ENCODE peak calls at places on chromosomes 1 and 21, in nine cellular contexts. D is D341Med, J is keratinocyte, V is T-cell, N is A549, M is nucleus accumbens, P is H4, O is hippocampal formation, F is HEK293T. B is an unnamed sample.

GRCh38 chr1:229087339-229087738 is 183.6 kb upstream of the RAB4A start:
- DNase-seq in V (no peak), N (no peak), P (no peak), M (no peak), F (no peak), J (no peak), D (no peak), O (no peak), B (no peak)

GRCh38 chr1:65065535-65066378 is 82.2 kb upstream of the AK4 start:
- DNase-seq in F (peak), O (no peak), M (peak), J (no peak), N (peak), V (no peak), D (no peak), P (no peak), B (peak)

GRCh38 chr1:119771016-119771415 is 2.3 kb upstream of the HMGCS2 start:
- DNase-seq in P (no peak), V (no peak), J (no peak), F (peak), N (no peak), M (no peak), D (no peak), O (peak), B (no peak)

GRCh38 chr1:69221492-69221990 is 346.2 kb upstream of the LRRC7 start:
- DNase-seq in F (peak), V (no peak), D (peak), M (no peak), O (no peak), J (no peak), P (peak), N (no peak), B (no peak)

GRCh38 chr1:3261007-3261968 is 192.3 kb downstream of the PRDM16 start:
- DNase-seq in J (no peak), O (no peak), N (no peak), M (no peak), P (no peak), F (no peak), D (no peak), V (no peak), B (no peak)

GRCh38 chr21:26732442-26733221 is 112.6 kb downstream of the ADAMTS1 start:
- DNase-seq in M (no peak), D (peak), F (peak), J (no peak), O (peak), P (peak), N (no peak), V (no peak), B (no peak)

GRCh38 chr1:94796269-94796668 is 23.9 kb upstream of the SLC44A3 start:
- DNase-seq in O (no peak), F (no peak), M (no peak), V (no peak), J (no peak), P (no peak), N (no peak), D (no peak), B (no peak)

GRCh38 chr1:43814401-43814800 is 107.1 kb downstream of the ST3GAL3 start:
- DNase-seq in M (no peak), J (no peak), F (no peak), N (no peak), V (no peak), D (no peak), O (no peak), P (no peak), B (no peak)

GRCh38 chr1:30331415-30332065 is 391.8 kb downstream of the MATN1 start:
- DNase-seq in M (no peak), F (no peak), P (no peak), J (peak), D (no peak), V (no peak), O (no peak), N (no peak), B (no peak)

GRCh38 chr1:209103135-209103534 is 480.4 kb upstream of the CAMK1G start:
- DNase-seq in F (no peak), P (no peak), D (no peak), O (no peak), N (no peak), J (no peak), M (no peak), V (no peak), B (no peak)

GRCh38 chr1:215118081-215118480 is 35.5 kb downstream of the KCNK2 start:
- DNase-seq in J (no peak), N (no peak), D (no peak), F (no peak), V (no peak), M (no peak), P (no peak), O (no peak), B (no peak)

GRCh38 chr1:245549981-245550701 is 395.4 kb downstream of the KIF26B start:
- DNase-seq in P (no peak), M (no peak), O (no peak), N (no peak), D (no peak), F (no peak), V (no peak), J (no peak), B (no peak)

GRCh38 chr1:58861510-58861909 is 77.7 kb upstream of the JUN start:
- DNase-seq in V (no peak), O (no peak), J (no peak), N (no peak), D (no peak), P (no peak), M (no peak), F (no peak), B (no peak)

GRCh38 chr1:36321119-36321951 is 2.1 kb downstream of the EVA1B start:
- DNase-seq in J (no peak), V (no peak), N (no peak), P (no peak), M (no peak), O (no peak), F (no peak), D (no peak), B (no peak)

GRCh38 chr1:55050283-55050682 is 10.9 kb downstream of the PCSK9 start:
- DNase-seq in D (no peak), N (no peak), V (no peak), F (no peak), J (no peak), P (peak), M (no peak), O (peak), B (no peak)

B was measured in frontal cortex.